ENCODE peak calls at places on chromosomes 16 and 17, in five cellular contexts. One of them, this sample, is unnamed.

GRCh38 chr16:87844374-87844733 is 25.0 kb downstream of the SLC7A5 start:
- DNase-seq in fibroblast of the aortic adventitia: no peak
- DNase-seq in H9: no peak
- DNase-seq in stomach: no peak
- DNase-seq in mucosa of descending colon: no peak
- DNase-seq in this sample: no peak

GRCh38 chr16:4847774-4848587 is 700 bp downstream of the UBN1 start:
- DNase-seq in fibroblast of the aortic adventitia: peak; percentile 76
- DNase-seq in H9: peak; percentile 38
- DNase-seq in stomach: peak; percentile 73
- DNase-seq in mucosa of descending colon: peak; percentile 76
- DNase-seq in this sample: peak; percentile 73

GRCh38 chr17:64178011-64178825 is 48.3 kb upstream of the ERN1 start:
- DNase-seq in fibroblast of the aortic adventitia: no peak
- DNase-seq in H9: no peak
- DNase-seq in stomach: peak; percentile 38
- DNase-seq in mucosa of descending colon: no peak
- DNase-seq in this sample: no peak

GRCh38 chr16:2675714-2676113 is 6.6 kb upstream of the KCTD5 start:
- DNase-seq in fibroblast of the aortic adventitia: no peak
- DNase-seq in H9: no peak
- DNase-seq in stomach: no peak
- DNase-seq in mucosa of descending colon: no peak
- DNase-seq in this sample: no peak

GRCh38 chr16:87582221-87582965 is 19.9 kb upstream of the JPH3 start:
- DNase-seq in fibroblast of the aortic adventitia: peak; percentile 95
- DNase-seq in H9: no peak
- DNase-seq in stomach: no peak
- DNase-seq in mucosa of descending colon: no peak
- DNase-seq in this sample: no peak

GRCh38 chr16:73329363-73330306 is 281.7 kb upstream of the ZFHX3 start:
- DNase-seq in fibroblast of the aortic adventitia: no peak
- DNase-seq in H9: peak; percentile 39
- DNase-seq in stomach: no peak
- DNase-seq in mucosa of descending colon: no peak
- DNase-seq in this sample: no peak

GRCh38 chr16:74760007-74760767 is 14.4 kb downstream of the FA2H start:
- DNase-seq in fibroblast of the aortic adventitia: no peak
- DNase-seq in H9: no peak
- DNase-seq in stomach: no peak
- DNase-seq in mucosa of descending colon: no peak
- DNase-seq in this sample: peak; percentile 86

GRCh38 chr17:14307560-14308024 is 6.7 kb downstream of the HS3ST3B1 start:
- DNase-seq in fibroblast of the aortic adventitia: peak; percentile 87
- DNase-seq in H9: peak; percentile 3
- DNase-seq in stomach: no peak
- DNase-seq in mucosa of descending colon: no peak
- DNase-seq in this sample: peak; percentile 72

GRCh38 chr17:1592751-1593629 is 30.4 kb upstream of the PITPNA start:
- DNase-seq in fibroblast of the aortic adventitia: no peak
- DNase-seq in H9: no peak
- DNase-seq in stomach: no peak
- DNase-seq in mucosa of descending colon: peak; percentile 84
- DNase-seq in this sample: no peak

GRCh38 chr17:48064638-48065037 is 16.5 kb downstream of the NFE2L1 start:
- DNase-seq in fibroblast of the aortic adventitia: no peak
- DNase-seq in H9: no peak
- DNase-seq in stomach: no peak
- DNase-seq in mucosa of descending colon: no peak
- DNase-seq in this sample: no peak

GRCh38 chr17:35540589-35541404 is 3.3 kb upstream of the SLFN12L start:
- DNase-seq in fibroblast of the aortic adventitia: peak; percentile 53
- DNase-seq in H9: no peak
- DNase-seq in stomach: peak; percentile 41
- DNase-seq in mucosa of descending colon: peak; percentile 63
- DNase-seq in this sample: peak; percentile 23

GRCh38 chr17:35536664-35537160 is 766 bp downstream of the SLFN12L start:
- DNase-seq in fibroblast of the aortic adventitia: no peak
- DNase-seq in H9: no peak
- DNase-seq in stomach: no peak
- DNase-seq in mucosa of descending colon: no peak
- DNase-seq in this sample: no peak

GRCh38 chr17:35537569-35538209 is at the start of gene SLFN12L:
- DNase-seq in fibroblast of the aortic adventitia: peak; percentile 28
- DNase-seq in H9: no peak
- DNase-seq in stomach: no peak
- DNase-seq in mucosa of descending colon: no peak
- DNase-seq in this sample: no peak

GRCh38 chr17:35541434-35541833 is 4.0 kb upstream of the SLFN12L start:
- DNase-seq in fibroblast of the aortic adventitia: peak; percentile 7
- DNase-seq in H9: no peak
- DNase-seq in stomach: no peak
- DNase-seq in mucosa of descending colon: no peak
- DNase-seq in this sample: no peak

GRCh38 chr17:35539659-35540026 is 2.2 kb upstream of the SLFN12L start:
- DNase-seq in fibroblast of the aortic adventitia: no peak
- DNase-seq in H9: no peak
- DNase-seq in stomach: no peak
- DNase-seq in mucosa of descending colon: no peak
- DNase-seq in this sample: no peak
- TF ChIP-seq CTCF in fibroblast of the aortic adventitia: no peak
- TF ChIP-seq CTCF in H9: no peak
- TF ChIP-seq CTCF in stomach: no peak
- TF ChIP-seq CTCF in mucosa of descending colon: no peak
- TF ChIP-seq CTCF in this sample: no peak

GRCh38 chr17:77438241-77439204 is 297.8 kb downstream of the SEC14L1 start:
- DNase-seq in fibroblast of the aortic adventitia: no peak
- DNase-seq in H9: no peak
- DNase-seq in stomach: no peak
- DNase-seq in mucosa of descending colon: no peak
- DNase-seq in this sample: no peak

GRCh38 chr17:77436058-77436442 is 295.3 kb downstream of the SEC14L1 start:
- DNase-seq in fibroblast of the aortic adventitia: peak; percentile 73
- DNase-seq in H9: peak; percentile 78
- DNase-seq in stomach: no peak
- DNase-seq in mucosa of descending colon: no peak
- DNase-seq in this sample: no peak

GRCh38 chr17:77436481-77436880 is 295.7 kb downstream of the SEC14L1 start:
- DNase-seq in fibroblast of the aortic adventitia: no peak
- DNase-seq in H9: no peak
- DNase-seq in stomach: no peak
- DNase-seq in mucosa of descending colon: no peak
- DNase-seq in this sample: no peak

GRCh38 chr17:77437747-77438146 is 297.0 kb downstream of the SEC14L1 start:
- DNase-seq in fibroblast of the aortic adventitia: no peak
- DNase-seq in H9: no peak
- DNase-seq in stomach: no peak
- DNase-seq in mucosa of descending colon: no peak
- DNase-seq in this sample: no peak

DNA sequence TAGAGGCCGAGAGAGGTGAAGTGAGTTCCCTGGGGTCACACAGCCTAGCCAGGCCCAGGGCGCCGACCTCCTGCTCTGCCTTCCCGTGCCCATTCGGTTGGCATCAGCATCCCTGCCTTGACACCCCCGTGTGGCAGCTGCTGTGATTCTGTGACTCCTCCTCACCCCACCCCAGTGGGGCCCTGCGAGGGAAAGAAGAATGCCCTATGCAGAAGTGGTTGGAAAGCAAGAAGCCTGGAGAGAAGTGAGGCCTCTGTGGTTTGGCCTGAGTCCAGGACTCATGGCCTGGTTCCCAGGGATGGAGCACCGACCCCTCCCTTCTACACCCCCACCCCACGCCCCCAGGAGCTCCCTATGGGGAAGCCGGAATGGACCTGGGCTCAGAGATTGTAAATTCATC is 296.2 kb downstream of the SEC14L1 start:
- DNase-seq in fibroblast of the aortic adventitia: peak; percentile 90
- DNase-seq in H9: no peak
- DNase-seq in stomach: no peak
- DNase-seq in mucosa of descending colon: no peak
- DNase-seq in this sample: no peak
- TF ChIP-seq CTCF in fibroblast of the aortic adventitia: no peak
- TF ChIP-seq CTCF in H9: no peak
- TF ChIP-seq CTCF in stomach: no peak
- TF ChIP-seq CTCF in mucosa of descending colon: no peak
- TF ChIP-seq CTCF in this sample: no peak

GRCh38 chr17:39548494-39548893 is 59.2 kb downstream of the NEUROD2 start:
- DNase-seq in fibroblast of the aortic adventitia: peak; percentile 31
- DNase-seq in H9: no peak
- DNase-seq in stomach: no peak
- DNase-seq in mucosa of descending colon: no peak
- DNase-seq in this sample: no peak

GRCh38 chr17:39543669-39544068 is 64.1 kb downstream of the NEUROD2 start:
- DNase-seq in fibroblast of the aortic adventitia: no peak
- DNase-seq in H9: no peak
- DNase-seq in stomach: no peak
- DNase-seq in mucosa of descending colon: no peak
- DNase-seq in this sample: no peak

GRCh38 chr17:39551879-39552278 is 55.8 kb downstream of the NEUROD2 start:
- DNase-seq in fibroblast of the aortic adventitia: peak; percentile 38
- DNase-seq in H9: no peak
- DNase-seq in stomach: no peak
- DNase-seq in mucosa of descending colon: no peak
- DNase-seq in this sample: peak; percentile 22

GRCh38 chr17:39543176-39543575 is 64.5 kb downstream of the NEUROD2 start:
- DNase-seq in fibroblast of the aortic adventitia: no peak
- DNase-seq in H9: no peak
- DNase-seq in stomach: no peak
- DNase-seq in mucosa of descending colon: no peak
- DNase-seq in this sample: no peak

DNA sequence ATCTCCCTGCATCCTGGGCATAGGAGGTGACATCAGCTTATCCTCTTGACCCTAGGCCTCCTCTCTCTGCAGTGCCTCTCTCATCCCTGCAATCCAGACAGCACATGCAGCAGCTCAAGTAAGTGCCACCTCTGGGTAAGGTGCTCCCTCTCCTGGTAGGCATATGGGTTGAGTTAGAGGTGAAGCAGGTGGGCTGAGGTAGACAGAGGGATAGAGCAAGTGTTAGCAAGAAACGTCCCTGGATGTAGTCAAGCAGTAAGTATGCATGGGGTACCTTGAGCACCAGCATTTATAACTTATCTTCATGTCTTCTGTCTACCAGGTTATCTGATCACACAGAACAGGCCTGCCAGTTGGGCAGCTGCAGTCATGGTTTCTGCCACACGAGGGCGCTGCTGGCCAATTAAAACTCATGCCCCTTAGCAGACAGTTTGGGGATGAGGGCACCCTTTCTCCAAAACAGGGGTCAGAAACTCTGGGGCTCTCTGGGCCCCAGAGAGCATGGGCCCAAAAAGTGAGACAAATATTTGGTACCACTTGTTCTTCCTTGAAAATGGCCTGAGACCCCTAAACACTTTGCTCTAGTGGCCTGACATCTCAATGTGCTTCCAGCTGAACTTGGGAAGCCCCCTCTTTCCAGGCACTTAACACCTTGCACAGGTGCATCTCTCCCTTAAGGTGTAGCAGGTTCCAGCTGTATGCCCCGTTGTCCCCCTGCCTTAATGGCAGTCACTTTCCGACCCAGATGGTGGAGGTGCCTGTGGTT is 59.8 kb downstream of the NEUROD2 start:
- DNase-seq in fibroblast of the aortic adventitia: peak; percentile 49
- DNase-seq in H9: peak; percentile 76
- DNase-seq in stomach: peak; percentile 76
- DNase-seq in mucosa of descending colon: no peak
- DNase-seq in this sample: peak; percentile 44
- TF ChIP-seq CTCF in fibroblast of the aortic adventitia: peak; percentile 85
- TF ChIP-seq CTCF in H9: peak; percentile 99
- TF ChIP-seq CTCF in stomach: no peak
- TF ChIP-seq CTCF in mucosa of descending colon: peak; percentile 93
- TF ChIP-seq CTCF in this sample: peak; percentile 85

DNA sequence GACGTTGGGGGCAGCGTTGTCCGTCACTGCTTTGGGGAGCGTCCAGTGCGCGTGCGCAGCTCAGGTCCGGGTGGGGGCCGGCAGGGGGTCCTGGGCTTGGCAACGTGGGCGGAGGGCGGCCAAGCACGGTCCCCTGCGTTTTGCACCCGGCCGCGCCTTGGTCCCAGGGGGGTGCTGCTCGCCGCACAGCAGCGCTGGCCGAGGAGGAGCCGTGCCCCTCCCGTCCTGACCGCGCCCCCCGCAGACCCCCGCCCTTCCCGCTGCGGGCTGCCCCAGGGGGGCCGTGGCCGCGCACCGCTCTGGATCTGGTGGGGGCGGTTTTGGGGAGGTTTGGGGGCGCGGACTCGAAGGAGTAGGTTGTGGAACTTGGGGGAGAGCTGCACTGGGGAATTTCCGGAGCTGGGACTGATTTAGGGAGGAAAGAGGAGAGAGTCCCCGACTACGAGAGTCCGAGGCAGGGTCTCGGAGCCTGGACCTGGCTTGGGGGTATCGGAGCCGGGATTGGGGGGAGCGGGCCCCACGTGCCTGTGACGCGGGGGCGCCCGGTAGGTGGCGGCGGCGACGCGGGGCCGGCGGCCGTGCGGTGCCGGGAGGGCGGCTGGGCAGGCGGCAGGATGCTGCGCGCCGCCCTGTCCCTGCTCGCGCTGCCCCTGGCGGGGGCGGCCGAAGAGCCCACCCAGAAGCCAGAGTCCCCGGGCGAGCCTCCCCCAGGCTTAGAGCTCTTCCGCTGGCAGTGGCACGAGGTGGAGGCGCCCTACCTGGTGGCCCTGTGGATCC is at the start of gene SLC9A5:
- DNase-seq in fibroblast of the aortic adventitia: no peak
- DNase-seq in H9: peak; percentile 61
- DNase-seq in stomach: no peak
- DNase-seq in mucosa of descending colon: peak; percentile 75
- DNase-seq in this sample: no peak
- TF ChIP-seq CTCF in fibroblast of the aortic adventitia: no peak
- TF ChIP-seq CTCF in H9: peak; percentile 20
- TF ChIP-seq CTCF in stomach: no peak
- TF ChIP-seq CTCF in mucosa of descending colon: no peak
- TF ChIP-seq CTCF in this sample: peak; percentile 33

GRCh38 chr16:10136916-10137315 is 45.3 kb downstream of the GRIN2A start:
- DNase-seq in fibroblast of the aortic adventitia: no peak
- DNase-seq in H9: peak; percentile 56
- DNase-seq in stomach: no peak
- DNase-seq in mucosa of descending colon: no peak
- DNase-seq in this sample: no peak
- TF ChIP-seq CTCF in fibroblast of the aortic adventitia: no peak
- TF ChIP-seq CTCF in H9: peak; percentile 60
- TF ChIP-seq CTCF in stomach: no peak
- TF ChIP-seq CTCF in mucosa of descending colon: no peak
- TF ChIP-seq CTCF in this sample: no peak

GRCh38 chr16:15644306-15644961 is 1.5 kb upstream of the MARF1 start:
- DNase-seq in fibroblast of the aortic adventitia: no peak
- DNase-seq in H9: no peak
- DNase-seq in stomach: no peak
- DNase-seq in mucosa of descending colon: no peak
- DNase-seq in this sample: peak; percentile 98

GRCh38 chr16:15640966-15641365 is 2.0 kb downstream of the MARF1 start:
- DNase-seq in fibroblast of the aortic adventitia: no peak
- DNase-seq in H9: no peak
- DNase-seq in stomach: no peak
- DNase-seq in mucosa of descending colon: no peak
- DNase-seq in this sample: no peak

GRCh38 chr16:15641753-15642556 is 999 bp downstream of the MARF1 start:
- DNase-seq in fibroblast of the aortic adventitia: no peak
- DNase-seq in H9: no peak
- DNase-seq in stomach: no peak
- DNase-seq in mucosa of descending colon: no peak
- DNase-seq in this sample: peak; percentile 18

GRCh38 chr16:15643453-15644305 is 725 bp upstream of the MARF1 start:
- DNase-seq in fibroblast of the aortic adventitia: peak; percentile 79
- DNase-seq in H9: no peak
- DNase-seq in stomach: no peak
- DNase-seq in mucosa of descending colon: no peak
- DNase-seq in this sample: peak; percentile 58

GRCh38 chr16:15642557-15643452 is at the start of gene MARF1:
- DNase-seq in fibroblast of the aortic adventitia: peak; percentile 88
- DNase-seq in H9: peak; percentile 98
- DNase-seq in stomach: peak; percentile 99
- DNase-seq in mucosa of descending colon: peak; percentile 99
- DNase-seq in this sample: peak; percentile 77
- TF ChIP-seq CTCF in fibroblast of the aortic adventitia: peak; percentile 52
- TF ChIP-seq CTCF in H9: peak; percentile 45
- TF ChIP-seq CTCF in stomach: no peak
- TF ChIP-seq CTCF in mucosa of descending colon: no peak
- TF ChIP-seq CTCF in this sample: peak; percentile 44

This sample was measured in bronchial epithelial cell.